ENCODE peak calls at places on chromosomes 16 and 17, in ten cellular contexts. One of them, this sample, is unnamed.

GRCh38 chr16:11407047-11407982 is 62.1 kb downstream of the RMI2 start:
- DNase-seq in GM12878: peak; percentile 45
- DNase-seq in prostate gland: peak; percentile 65
- DNase-seq in endothelial cell of umbilical vein: peak; percentile 74
- DNase-seq in H1: peak; percentile 88
- DNase-seq in K562: peak; percentile 74
- DNase-seq in transverse colon: peak; percentile 75
- DNase-seq in SK-N-SH: peak; percentile 75
- DNase-seq in HCT116: peak; percentile 68
- DNase-seq in stomach: peak; percentile 83
- DNase-seq in this sample: no peak

GRCh38 chr17:7774037-7774659 is 56.6 kb downstream of the DNAH2 start:
- DNase-seq in HCT116: no peak
- DNase-seq in stomach: peak; percentile 44
- DNase-seq in GM12878: no peak
- DNase-seq in endothelial cell of umbilical vein: no peak
- DNase-seq in SK-N-SH: no peak
- DNase-seq in H1: no peak
- DNase-seq in transverse colon: no peak
- DNase-seq in prostate gland: no peak
- DNase-seq in K562: peak; percentile 10
- DNase-seq in this sample: no peak

GRCh38 chr17:6084226-6085161 is 14.3 kb downstream of the WSCD1 start:
- DNase-seq in HCT116: no peak
- DNase-seq in transverse colon: no peak
- DNase-seq in H1: no peak
- DNase-seq in prostate gland: no peak
- DNase-seq in endothelial cell of umbilical vein: no peak
- DNase-seq in K562: no peak
- DNase-seq in GM12878: no peak
- DNase-seq in stomach: no peak
- DNase-seq in SK-N-SH: no peak
- DNase-seq in this sample: no peak

GRCh38 chr17:33970271-33970670 is 284.8 kb upstream of the CCL2 start:
- DNase-seq in K562: no peak
- DNase-seq in endothelial cell of umbilical vein: no peak
- DNase-seq in prostate gland: no peak
- DNase-seq in transverse colon: no peak
- DNase-seq in H1: no peak
- DNase-seq in SK-N-SH: no peak
- DNase-seq in stomach: no peak
- DNase-seq in GM12878: no peak
- DNase-seq in HCT116: no peak
- DNase-seq in this sample: no peak

GRCh38 chr17:36923814-36924221 is 13.5 kb upstream of the LHX1 start:
- DNase-seq in HCT116: no peak
- DNase-seq in prostate gland: no peak
- DNase-seq in transverse colon: no peak
- DNase-seq in GM12878: no peak
- DNase-seq in stomach: no peak
- DNase-seq in H1: no peak
- DNase-seq in SK-N-SH: no peak
- DNase-seq in endothelial cell of umbilical vein: no peak
- DNase-seq in K562: no peak
- DNase-seq in this sample: no peak

GRCh38 chr17:62614142-62614541 is 13.3 kb upstream of the MRC2 start:
- DNase-seq in prostate gland: no peak
- DNase-seq in GM12878: no peak
- DNase-seq in stomach: no peak
- DNase-seq in H1: no peak
- DNase-seq in transverse colon: no peak
- DNase-seq in SK-N-SH: no peak
- DNase-seq in endothelial cell of umbilical vein: no peak
- DNase-seq in K562: no peak
- DNase-seq in HCT116: no peak
- DNase-seq in this sample: no peak

GRCh38 chr17:2023692-2024571 is 1.2 kb downstream of the RTN4RL1 start:
- DNase-seq in stomach: no peak
- DNase-seq in transverse colon: peak; percentile 43
- DNase-seq in H1: peak; percentile 82
- DNase-seq in SK-N-SH: peak; percentile 76
- DNase-seq in HCT116: peak; percentile 59
- DNase-seq in K562: peak; percentile 46
- DNase-seq in GM12878: no peak
- DNase-seq in endothelial cell of umbilical vein: no peak
- DNase-seq in prostate gland: no peak
- DNase-seq in this sample: no peak

GRCh38 chr16:55494994-55495421 is 13.9 kb upstream of the LPCAT2 start:
- DNase-seq in stomach: peak; percentile 51
- DNase-seq in K562: peak; percentile 47
- DNase-seq in SK-N-SH: peak; percentile 77
- DNase-seq in transverse colon: peak; percentile 45
- DNase-seq in GM12878: no peak
- DNase-seq in endothelial cell of umbilical vein: peak; percentile 85
- DNase-seq in prostate gland: no peak
- DNase-seq in H1: no peak
- DNase-seq in HCT116: no peak
- DNase-seq in this sample: peak; percentile 74

GRCh38 chr17:47278561-47278960 is 24.9 kb downstream of the ITGB3 start:
- DNase-seq in H1: no peak
- DNase-seq in transverse colon: no peak
- DNase-seq in prostate gland: no peak
- DNase-seq in SK-N-SH: no peak
- DNase-seq in HCT116: no peak
- DNase-seq in GM12878: no peak
- DNase-seq in K562: no peak
- DNase-seq in stomach: no peak
- DNase-seq in endothelial cell of umbilical vein: no peak
- DNase-seq in this sample: no peak

GRCh38 chr17:81400154-81400938 is 5.1 kb downstream of the BAHCC1 start:
- DNase-seq in prostate gland: no peak
- DNase-seq in GM12878: no peak
- DNase-seq in H1: peak; percentile 74
- DNase-seq in K562: peak; percentile 70
- DNase-seq in endothelial cell of umbilical vein: peak; percentile 67
- DNase-seq in stomach: peak; percentile 56
- DNase-seq in transverse colon: no peak
- DNase-seq in HCT116: no peak
- DNase-seq in SK-N-SH: no peak
- DNase-seq in this sample: no peak

GRCh38 chr17:65554568-65555223 is 6.8 kb downstream of the AXIN2 start:
- DNase-seq in endothelial cell of umbilical vein: no peak
- DNase-seq in GM12878: no peak
- DNase-seq in K562: no peak
- DNase-seq in prostate gland: peak; percentile 30
- DNase-seq in HCT116: no peak
- DNase-seq in transverse colon: peak; percentile 37
- DNase-seq in SK-N-SH: no peak
- DNase-seq in H1: no peak
- DNase-seq in stomach: no peak
- DNase-seq in this sample: no peak

GRCh38 chr17:65514082-65514481 is 47.4 kb downstream of the AXIN2 start:
- DNase-seq in HCT116: no peak
- DNase-seq in stomach: no peak
- DNase-seq in prostate gland: no peak
- DNase-seq in K562: no peak
- DNase-seq in transverse colon: no peak
- DNase-seq in GM12878: no peak
- DNase-seq in H1: no peak
- DNase-seq in SK-N-SH: no peak
- DNase-seq in endothelial cell of umbilical vein: no peak
- DNase-seq in this sample: no peak

GRCh38 chr16:89801800-89802199 is 14.6 kb downstream of the FANCA start:
- DNase-seq in transverse colon: no peak
- DNase-seq in H1: no peak
- DNase-seq in K562: no peak
- DNase-seq in SK-N-SH: peak; percentile 55
- DNase-seq in prostate gland: no peak
- DNase-seq in GM12878: no peak
- DNase-seq in HCT116: no peak
- DNase-seq in stomach: no peak
- DNase-seq in endothelial cell of umbilical vein: peak; percentile 64
- DNase-seq in this sample: no peak

GRCh38 chr16:30488764-30489595 is 16.4 kb downstream of the ITGAL start:
- DNase-seq in H1: peak; percentile 54
- DNase-seq in stomach: no peak
- DNase-seq in transverse colon: no peak
- DNase-seq in K562: no peak
- DNase-seq in prostate gland: no peak
- DNase-seq in GM12878: no peak
- DNase-seq in endothelial cell of umbilical vein: no peak
- DNase-seq in SK-N-SH: no peak
- DNase-seq in HCT116: no peak
- DNase-seq in this sample: no peak

GRCh38 chr17:77465358-77466041 is 324.7 kb downstream of the SEC14L1 start:
- DNase-seq in H1: peak; percentile 63
- DNase-seq in SK-N-SH: no peak
- DNase-seq in HCT116: no peak
- DNase-seq in endothelial cell of umbilical vein: peak; percentile 55
- DNase-seq in transverse colon: peak; percentile 80
- DNase-seq in stomach: peak; percentile 62
- DNase-seq in prostate gland: no peak
- DNase-seq in K562: peak; percentile 44
- DNase-seq in GM12878: peak; percentile 86
- DNase-seq in this sample: no peak

GRCh38 chr16:70454221-70455034 is at the start of gene FCSK:
- DNase-seq in GM12878: no peak
- DNase-seq in K562: peak; percentile 83
- DNase-seq in HCT116: peak; percentile 50
- DNase-seq in prostate gland: peak; percentile 43
- DNase-seq in SK-N-SH: peak; percentile 91
- DNase-seq in stomach: peak; percentile 64
- DNase-seq in H1: peak; percentile 89
- DNase-seq in endothelial cell of umbilical vein: peak; percentile 86
- DNase-seq in transverse colon: peak; percentile 66
- DNase-seq in this sample: no peak
- TF ChIP-seq POLR2AphosphoS5 in GM12878: no peak
- TF ChIP-seq POLR2AphosphoS5 in K562: no peak
- TF ChIP-seq POLR2AphosphoS5 in HCT116: peak; percentile 63
- TF ChIP-seq POLR2AphosphoS5 in prostate gland: peak; percentile 61
- TF ChIP-seq POLR2AphosphoS5 in SK-N-SH: peak; percentile 50
- TF ChIP-seq POLR2AphosphoS5 in stomach: peak; percentile 50
- TF ChIP-seq POLR2AphosphoS5 in H1: no peak
- TF ChIP-seq POLR2AphosphoS5 in endothelial cell of umbilical vein: peak; percentile 43
- TF ChIP-seq POLR2AphosphoS5 in transverse colon: peak; percentile 62
- TF ChIP-seq POLR2AphosphoS5 in this sample: peak; percentile 86

GRCh38 chr17:27551701-27552466 is 79.1 kb upstream of the LGALS9 start:
- DNase-seq in HCT116: peak; percentile 75
- DNase-seq in K562: no peak
- DNase-seq in stomach: no peak
- DNase-seq in prostate gland: no peak
- DNase-seq in GM12878: no peak
- DNase-seq in H1: no peak
- DNase-seq in endothelial cell of umbilical vein: no peak
- DNase-seq in SK-N-SH: no peak
- DNase-seq in transverse colon: peak; percentile 56
- DNase-seq in this sample: no peak

GRCh38 chr17:27553019-27553511 is 77.9 kb upstream of the LGALS9 start:
- DNase-seq in stomach: no peak
- DNase-seq in H1: no peak
- DNase-seq in transverse colon: peak; percentile 36
- DNase-seq in SK-N-SH: no peak
- DNase-seq in K562: no peak
- DNase-seq in prostate gland: no peak
- DNase-seq in HCT116: no peak
- DNase-seq in GM12878: no peak
- DNase-seq in endothelial cell of umbilical vein: no peak
- DNase-seq in this sample: no peak

GRCh38 chr17:27552467-27552779 is 78.6 kb upstream of the LGALS9 start:
- DNase-seq in GM12878: no peak
- DNase-seq in stomach: no peak
- DNase-seq in endothelial cell of umbilical vein: peak; percentile 49
- DNase-seq in prostate gland: no peak
- DNase-seq in K562: no peak
- DNase-seq in transverse colon: no peak
- DNase-seq in HCT116: peak; percentile 56
- DNase-seq in SK-N-SH: no peak
- DNase-seq in H1: no peak
- DNase-seq in this sample: no peak

GRCh38 chr17:27555364-27555763 is 75.6 kb upstream of the LGALS9 start:
- DNase-seq in SK-N-SH: no peak
- DNase-seq in H1: no peak
- DNase-seq in endothelial cell of umbilical vein: no peak
- DNase-seq in GM12878: no peak
- DNase-seq in stomach: no peak
- DNase-seq in HCT116: no peak
- DNase-seq in transverse colon: no peak
- DNase-seq in prostate gland: no peak
- DNase-seq in K562: no peak
- DNase-seq in this sample: no peak

GRCh38 chr17:27554152-27554551 is 76.8 kb upstream of the LGALS9 start:
- DNase-seq in SK-N-SH: no peak
- DNase-seq in K562: no peak
- DNase-seq in H1: no peak
- DNase-seq in transverse colon: no peak
- DNase-seq in HCT116: no peak
- DNase-seq in endothelial cell of umbilical vein: no peak
- DNase-seq in GM12878: no peak
- DNase-seq in stomach: no peak
- DNase-seq in prostate gland: no peak
- DNase-seq in this sample: no peak
- TF ChIP-seq POLR2AphosphoS5 in SK-N-SH: no peak
- TF ChIP-seq POLR2AphosphoS5 in K562: no peak
- TF ChIP-seq POLR2AphosphoS5 in H1: no peak
- TF ChIP-seq POLR2AphosphoS5 in transverse colon: no peak
- TF ChIP-seq POLR2AphosphoS5 in HCT116: no peak
- TF ChIP-seq POLR2AphosphoS5 in endothelial cell of umbilical vein: no peak
- TF ChIP-seq POLR2AphosphoS5 in GM12878: no peak
- TF ChIP-seq POLR2AphosphoS5 in stomach: no peak
- TF ChIP-seq POLR2AphosphoS5 in prostate gland: no peak
- TF ChIP-seq POLR2AphosphoS5 in this sample: no peak

DNA sequence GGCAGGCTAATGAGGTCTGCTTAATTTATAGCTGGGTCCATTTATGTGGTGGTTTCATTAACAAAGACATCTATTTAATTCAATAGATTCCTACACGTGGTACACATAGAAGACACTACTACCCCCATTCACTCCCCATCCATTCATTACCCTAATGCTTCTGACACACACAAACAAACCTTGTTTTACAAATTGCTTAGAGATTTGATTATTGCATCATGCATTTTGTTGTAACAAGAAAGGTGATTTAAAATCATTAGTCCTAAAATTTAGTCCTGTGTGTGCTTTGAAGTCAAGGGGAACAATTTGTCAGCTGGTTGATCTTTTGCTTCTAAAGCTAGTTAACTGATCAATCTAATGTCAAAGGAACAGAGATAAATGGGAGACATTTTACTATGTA is 379.3 kb downstream of the CDH11 start:
- DNase-seq in stomach: no peak
- DNase-seq in endothelial cell of umbilical vein: no peak
- DNase-seq in K562: no peak
- DNase-seq in HCT116: no peak
- DNase-seq in transverse colon: no peak
- DNase-seq in H1: no peak
- DNase-seq in SK-N-SH: no peak
- DNase-seq in GM12878: no peak
- DNase-seq in prostate gland: no peak
- DNase-seq in this sample: no peak
- TF ChIP-seq POLR2AphosphoS5 in stomach: no peak
- TF ChIP-seq POLR2AphosphoS5 in endothelial cell of umbilical vein: no peak
- TF ChIP-seq POLR2AphosphoS5 in K562: no peak
- TF ChIP-seq POLR2AphosphoS5 in HCT116: no peak
- TF ChIP-seq POLR2AphosphoS5 in transverse colon: no peak
- TF ChIP-seq POLR2AphosphoS5 in H1: no peak
- TF ChIP-seq POLR2AphosphoS5 in SK-N-SH: no peak
- TF ChIP-seq POLR2AphosphoS5 in GM12878: no peak
- TF ChIP-seq POLR2AphosphoS5 in prostate gland: no peak
- TF ChIP-seq POLR2AphosphoS5 in this sample: no peak

GRCh38 chr16:79600636-79601091 is at the start of gene MAF:
- DNase-seq in H1: peak; percentile 86
- DNase-seq in GM12878: no peak
- DNase-seq in prostate gland: peak; percentile 99
- DNase-seq in transverse colon: peak; percentile 94
- DNase-seq in SK-N-SH: peak; percentile 69
- DNase-seq in stomach: peak; percentile 95
- DNase-seq in K562: peak; percentile 43
- DNase-seq in endothelial cell of umbilical vein: peak; percentile 78
- DNase-seq in HCT116: no peak
- DNase-seq in this sample: no peak
- TF ChIP-seq POLR2AphosphoS5 in H1: no peak
- TF ChIP-seq POLR2AphosphoS5 in GM12878: no peak
- TF ChIP-seq POLR2AphosphoS5 in prostate gland: peak; percentile 95
- TF ChIP-seq POLR2AphosphoS5 in transverse colon: peak; percentile 82
- TF ChIP-seq POLR2AphosphoS5 in SK-N-SH: no peak
- TF ChIP-seq POLR2AphosphoS5 in stomach: peak; percentile 83
- TF ChIP-seq POLR2AphosphoS5 in K562: no peak
- TF ChIP-seq POLR2AphosphoS5 in endothelial cell of umbilical vein: no peak
- TF ChIP-seq POLR2AphosphoS5 in HCT116: no peak
- TF ChIP-seq POLR2AphosphoS5 in this sample: peak; percentile 90